ENCODE peak calls at places on chromosomes 11 and 22, in four cellular contexts. P, F, Q and G are unnamed samples.

GRCh38 chr22:39148727-39149535 is 3.5 kb downstream of the CBX7 start:
- DNase-seq in P (no peak), F (peak), Q (peak), G (peak)

GRCh38 chr11:92322225-92322624 is 97.6 kb downstream of the FAT3 start:
- DNase-seq in Q (no peak), P (no peak), F (no peak), G (no peak)

GRCh38 chr22:17133137-17133536 is 12.0 kb upstream of the TMEM121B start:
- DNase-seq in P (no peak), F (no peak), Q (no peak), G (no peak)

GRCh38 chr11:57290288-57290687 is 34.5 kb downstream of the TNKS1BP1 start:
- DNase-seq in Q (no peak), F (no peak), P (no peak), G (no peak)

GRCh38 chr11:110091995-110092576 is 1.1 kb upstream of the ZC3H12C start:
- DNase-seq in P (peak), F (no peak), Q (no peak), G (no peak)

GRCh38 chr11:116927163-116927772 is 89.8 kb upstream of the APOA1 start:
- DNase-seq in F (peak), Q (no peak), P (no peak), G (no peak)

GRCh38 chr11:1275021-1275420 is 34.4 kb downstream of the TOLLIP start:
- DNase-seq in Q (no peak), F (no peak), P (no peak), G (no peak)

GRCh38 chr11:94588366-94588952 is 21.3 kb downstream of the PIWIL4 start:
- DNase-seq in Q (no peak), F (no peak), P (no peak), G (no peak)

GRCh38 chr11:86942212-86942611 is 13.0 kb downstream of the FZD4 start:
- DNase-seq in P (no peak), Q (no peak), F (no peak), G (no peak)

GRCh38 chr11:124791626-124792341 is 8.4 kb downstream of the MSANTD2 start:
- DNase-seq in P (no peak), F (no peak), Q (no peak), G (no peak)
- TF ChIP-seq POLR2AphosphoS5 in P (no peak), F (no peak), Q (no peak), G (no peak)

GRCh38 chr11:235998-236773 is at the start of gene SIRT3:
- DNase-seq in P (peak), Q (peak), F (peak), G (peak)
- TF ChIP-seq POLR2A in P (peak), Q (peak), F (peak), G (peak)

GRCh38 chr11:8719260-8720190 is 36.9 kb downstream of the RPL27A start:
- DNase-seq in Q (no peak), P (peak), F (peak), G (no peak)
- TF ChIP-seq POLR2AphosphoS5 in Q (no peak), P (peak), F (peak), G (no peak)

GRCh38 chr11:118789501-118790356 is 1.2 kb downstream of the DDX6 start:
- DNase-seq in F (no peak), Q (no peak), P (no peak), G (no peak)

GRCh38 chr11:118791015-118791960 is at the start of gene DDX6:
- DNase-seq in F (peak), P (peak), Q (peak), G (peak)

GRCh38 chr11:118791961-118792578 is 1.1 kb upstream of the DDX6 start:
- DNase-seq in P (no peak), Q (peak), F (peak), G (peak)

GRCh38 chr11:118790357-118791014 is 478 bp downstream of the DDX6 start:
- DNase-seq in F (peak), Q (peak), P (no peak), G (peak)

GRCh38 chr11:118792642-118793124 is 1.7 kb upstream of the DDX6 start:
- DNase-seq in Q (peak), F (peak), P (peak), G (peak)
- TF ChIP-seq POLR2A in Q (peak), F (peak), P (peak), G (peak)

GRCh38 chr22:19595532-19595931 is 71.3 kb upstream of the CLDN5 start:
- DNase-seq in P (no peak), F (no peak), Q (no peak), G (no peak)

GRCh38 chr22:19598054-19598855 is 74.0 kb upstream of the CLDN5 start:
- DNase-seq in Q (no peak), F (no peak), P (no peak), G (no peak)

GRCh38 chr22:19596680-19597398 is 72.6 kb upstream of the CLDN5 start:
- DNase-seq in P (no peak), Q (no peak), F (no peak), G (no peak)

GRCh38 chr22:19599004-19599403 is 74.8 kb upstream of the CLDN5 start:
- DNase-seq in F (no peak), Q (no peak), P (no peak), G (no peak)

GRCh38 chr22:19597399-19597735 is 73.2 kb upstream of the CLDN5 start:
- DNase-seq in P (no peak), Q (no peak), F (no peak), G (no peak)
- TF ChIP-seq POLR2AphosphoS5 in P (no peak), Q (no peak), F (no peak), G (no peak)

GRCh38 chr11:69642549-69642912 is 1.6 kb downstream of the CCND1 start:
- DNase-seq in P (no peak), F (peak), Q (no peak), G (no peak)

GRCh38 chr11:69644071-69644961 is 3.4 kb downstream of the CCND1 start:
- DNase-seq in Q (no peak), P (no peak), F (peak), G (no peak)

GRCh38 chr11:69641681-69642548 is 959 bp downstream of the CCND1 start:
- DNase-seq in P (no peak), F (no peak), Q (no peak), G (no peak)

GRCh38 chr11:69643646-69644045 is 2.7 kb downstream of the CCND1 start:
- DNase-seq in F (no peak), Q (no peak), P (no peak), G (no peak)

GRCh38 chr11:69642913-69643632 is 2.1 kb downstream of the CCND1 start:
- DNase-seq in P (no peak), F (peak), Q (peak), G (peak)
- TF ChIP-seq POLR2A in P (no peak), F (peak), Q (no peak), G (no peak)